ENCODE peak calls at places on chromosomes 13 and 19, in seven cellular contexts. U is K562, F is HCT116, E is HepG2, G is H1, P is GM12878, L is SK-N-SH. B is an unnamed sample.

GRCh38 chr13:99580500-99581268 is 79.4 kb downstream of the TM9SF2 start:
- DNase-seq in U (no peak), F (no peak), E (peak; percentile 41), G (no peak), P (no peak), L (no peak), B (no peak)

GRCh38 chr19:9183000-9183399 is 4.2 kb downstream of the OR7D2 start:
- DNase-seq in U (no peak), F (no peak), E (no peak), G (no peak), P (no peak), L (no peak), B (no peak)

GRCh38 chr19:5057860-5058259 is 88.9 kb downstream of the KDM4B start:
- DNase-seq in U (peak; percentile 81), F (no peak), E (no peak), G (no peak), P (no peak), L (peak; percentile 80), B (no peak)

GRCh38 chr13:54018485-54018884 is 989.9 kb downstream of the OLFM4 start:
- DNase-seq in U (no peak), F (no peak), E (no peak), G (no peak), P (no peak), L (no peak), B (no peak)

GRCh38 chr19:20503536-20503935 is 62.0 kb downstream of the ZNF737 start:
- DNase-seq in U (no peak), F (no peak), E (no peak), G (no peak), P (no peak), L (no peak), B (peak; percentile 4)

GRCh38 chr13:46136688-46137087 is 31.9 kb upstream of the CPB2 start:
- DNase-seq in U (no peak), F (no peak), E (no peak), G (no peak), P (no peak), L (no peak), B (no peak)

GRCh38 chr19:21767065-21767800 is at the start of gene ZNF100:
- DNase-seq in U (peak; percentile 86), F (peak; percentile 93), E (peak; percentile 94), G (peak; percentile 87), P (peak; percentile 79), L (peak; percentile 80), B (peak; percentile 55)

GRCh38 chr13:107845911-107846310 is 369.4 kb downstream of the LIG4 start:
- DNase-seq in U (no peak), F (no peak), E (no peak), G (no peak), P (no peak), L (no peak), B (no peak)

GRCh38 chr13:51257187-51257586 is 35.0 kb downstream of the FAM124A start:
- DNase-seq in U (peak; percentile 8), F (no peak), E (no peak), G (no peak), P (no peak), L (no peak), B (no peak)

GRCh38 chr19:6218497-6219146 is 61.2 kb downstream of the MLLT1 start:
- DNase-seq in U (peak; percentile 89), F (peak; percentile 51), E (peak; percentile 77), G (peak; percentile 99), P (peak; percentile 35), L (peak; percentile 97), B (peak; percentile 42)

GRCh38 chr13:100436099-100436498 is 152.5 kb downstream of the GGACT start:
- DNase-seq in U (no peak), F (no peak), E (peak; percentile 24), G (no peak), P (no peak), L (no peak), B (no peak)

GRCh38 chr19:39327990-39328705 is 7.5 kb upstream of the LRFN1 start:
- DNase-seq in U (peak; percentile 80), F (no peak), E (peak; percentile 22), G (peak; percentile 99), P (no peak), L (peak; percentile 84), B (peak; percentile 97)

GRCh38 chr19:1249298-1249989 is 1.1 kb downstream of the MIDN start:
- DNase-seq in U (peak; percentile 92), F (peak; percentile 89), E (peak; percentile 89), G (peak; percentile 89), P (no peak), L (peak; percentile 92), B (no peak)

GRCh38 chr19:3708207-3708931 is at the start of gene TJP3:
- DNase-seq in U (no peak), F (peak; percentile 65), E (peak; percentile 75), G (peak; percentile 61), P (no peak), L (peak; percentile 35), B (no peak)

GRCh38 chr19:6767357-6768235 is at the start of gene SH2D3A:
- DNase-seq in U (peak; percentile 96), F (peak; percentile 96), E (peak; percentile 65), G (peak; percentile 98), P (peak; percentile 92), L (peak; percentile 60), B (no peak)

GRCh38 chr13:45662122-45662521 is 40.0 kb upstream of the CBY2 start:
- DNase-seq in U (no peak), F (no peak), E (no peak), G (no peak), P (no peak), L (no peak), B (no peak)

GRCh38 chr13:41639237-41639904 is 182.0 kb downstream of the RGCC start:
- DNase-seq in U (no peak), F (no peak), E (peak; percentile 63), G (no peak), P (no peak), L (no peak), B (no peak)
- H3K27ac ChIP-seq in U (no peak overlapping the region), F (no peak overlapping the region), E (peak overlapping the region; percentile 59), G (no peak overlapping the region), P (no peak overlapping the region), L (no peak overlapping the region), B (no peak overlapping the region)

DNA sequence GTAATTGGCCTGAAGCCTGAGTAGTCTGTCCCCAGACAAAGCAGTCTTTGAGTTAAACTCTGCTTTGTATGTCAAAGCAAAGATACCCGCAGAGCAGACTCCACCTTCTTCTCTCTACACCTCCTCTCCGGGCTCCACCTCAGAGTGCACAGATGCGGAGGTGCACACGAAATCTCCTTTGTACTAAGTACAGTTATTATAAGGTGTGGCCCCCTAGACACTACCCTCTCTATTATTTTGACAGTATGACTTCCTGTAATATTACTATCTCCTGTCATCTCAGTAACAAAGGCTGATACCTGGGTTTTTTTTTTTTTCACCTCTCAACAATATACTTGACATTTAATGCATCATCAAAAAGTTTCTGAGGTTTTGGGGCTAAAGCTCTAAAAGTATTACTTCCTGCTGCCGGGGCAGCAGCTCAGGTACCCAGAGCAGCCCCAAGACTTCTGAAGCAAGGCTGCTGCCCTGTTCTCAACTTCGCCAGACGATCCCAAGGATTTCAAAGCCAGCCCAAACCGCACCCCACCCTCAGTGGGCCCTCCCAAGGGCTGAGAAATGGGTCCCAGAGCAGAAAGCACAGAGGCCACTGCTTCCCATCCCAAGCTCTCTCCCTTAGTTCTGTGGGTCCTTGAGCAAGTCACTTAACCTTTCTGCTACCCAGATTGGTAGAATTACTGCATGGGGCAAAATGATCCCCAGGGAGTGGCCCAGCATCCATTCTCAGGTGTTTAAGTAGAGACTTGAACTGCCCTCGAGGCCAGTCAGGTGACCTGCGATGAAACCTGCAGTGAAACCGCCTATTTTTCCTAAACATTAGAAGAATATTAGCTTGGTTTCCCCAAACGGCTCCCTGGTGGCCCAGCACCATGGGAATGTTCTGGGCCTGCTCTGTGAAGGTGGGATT is 180.6 kb downstream of the FOXO1 start:
- DNase-seq in U (no peak), F (no peak), E (no peak), G (no peak), P (no peak), L (no peak), B (no peak)
- TF ChIP-seq SIN3A in U (no peak), F (no peak), E (no peak), G (no peak), P (no peak), L (no peak), B (no peak)

DNA sequence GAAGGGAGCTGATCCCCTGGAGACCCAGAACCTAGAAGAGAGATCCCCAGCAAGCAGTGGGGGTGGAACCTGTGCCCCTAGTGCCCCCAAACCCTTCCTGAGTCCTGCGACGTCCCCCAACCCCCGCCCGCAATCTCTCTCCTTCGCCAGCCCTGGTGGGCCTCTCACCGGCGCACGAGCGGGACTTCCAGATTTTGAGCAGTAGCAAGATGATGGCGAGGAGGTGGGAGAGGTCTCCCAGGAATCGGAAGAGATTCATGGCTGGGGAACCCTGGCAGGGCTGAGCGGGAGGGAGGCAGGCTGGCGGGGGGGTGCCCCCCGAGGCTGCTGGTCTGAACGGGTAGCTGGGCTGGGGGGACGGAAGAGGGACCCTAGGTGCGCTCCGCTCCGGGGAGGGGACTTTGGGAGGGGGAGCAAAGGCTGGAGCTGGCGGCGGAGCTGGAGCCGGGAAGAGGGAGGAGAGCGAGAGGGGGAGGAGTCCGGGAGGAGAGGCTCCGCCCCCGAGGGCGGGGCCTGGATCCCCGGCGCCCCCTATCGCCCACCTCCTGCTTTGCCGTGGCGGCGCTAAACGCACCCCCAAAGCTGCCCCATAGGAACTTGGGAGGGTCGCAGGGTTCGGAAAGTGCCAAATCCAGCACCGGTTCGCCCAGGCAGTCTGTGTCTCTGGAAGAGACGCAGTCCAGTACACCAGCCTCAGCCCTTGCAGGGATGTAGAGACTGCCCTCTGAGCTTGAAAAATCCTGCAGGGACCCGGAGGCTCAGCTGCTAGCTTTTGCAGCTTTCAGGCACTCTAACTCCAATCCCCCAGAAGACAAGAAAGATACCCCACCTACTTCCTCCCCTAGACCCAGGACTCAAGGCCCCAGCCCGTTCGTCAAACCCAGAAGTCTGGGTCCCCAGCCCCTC is at the start of gene KDELR1:
- DNase-seq in U (peak; percentile 91), F (no peak), E (peak; percentile 42), G (peak; percentile 97), P (no peak), L (peak; percentile 96), B (no peak)
- TF ChIP-seq POLR2AphosphoS5 in U (peak; percentile 52), F (peak; percentile 80), E (peak; percentile 79), G (peak; percentile 30), P (no peak), L (peak; percentile 67), B (peak; percentile 44)

GRCh38 chr19:19033176-19033425 is 216 bp downstream of the SUGP2 start:
- DNase-seq in U (no peak), F (no peak), E (no peak), G (no peak), P (no peak), L (no peak), B (no peak)

GRCh38 chr19:19032420-19033175 is 719 bp downstream of the SUGP2 start:
- DNase-seq in U (peak; percentile 92), F (peak; percentile 84), E (peak; percentile 80), G (peak; percentile 90), P (peak; percentile 65), L (peak; percentile 89), B (no peak)

GRCh38 chr19:19033426-19034203 is at the start of the genes ARMC6 and SUGP2:
- DNase-seq in U (peak; percentile 98), F (peak; percentile 71), E (peak; percentile 74), G (peak; percentile 91), P (peak; percentile 76), L (peak; percentile 99), B (peak; percentile 66)

GRCh38 chr19:19039901-19040300 is 6.5 kb downstream of the ARMC6 start:
- DNase-seq in U (no peak), F (no peak), E (no peak), G (no peak), P (no peak), L (no peak), B (no peak)

DNA sequence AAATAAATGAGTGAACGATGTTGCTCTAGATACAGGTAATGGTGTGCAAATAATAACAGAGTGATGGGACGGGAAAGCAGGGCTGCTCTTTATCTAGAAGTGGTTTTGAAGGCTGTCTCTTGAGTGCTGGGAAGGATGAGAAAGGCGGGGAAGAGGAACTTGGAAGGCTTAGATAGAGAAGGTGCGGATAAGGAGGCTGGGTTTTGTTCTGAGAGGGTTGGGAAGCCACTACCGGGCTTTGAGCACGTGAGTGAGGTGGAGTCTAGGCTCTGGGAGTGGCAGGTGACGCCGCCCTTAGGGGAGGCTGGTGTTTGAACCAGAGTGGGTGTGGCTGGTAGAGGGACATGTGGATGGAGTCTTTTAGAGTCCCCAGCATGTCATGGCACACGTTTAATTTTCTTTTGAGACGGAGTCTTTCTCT is 811 bp downstream of the ARMC6 start:
- DNase-seq in U (peak; percentile 92), F (peak; percentile 60), E (peak; percentile 81), G (peak; percentile 66), P (peak; percentile 51), L (peak; percentile 79), B (peak; percentile 38)
- H3K27ac ChIP-seq in U (peak overlapping the region; percentile 99), F (peak overlapping the region; percentile 90), E (peak overlapping the region; percentile 98), G (no peak overlapping the region), P (peak overlapping the region; percentile 94), L (peak overlapping the region; percentile 90), B (peak overlapping the region; percentile 99)

B was measured in Panc1.